ENCODE peak calls at places on chromosomes 1 and 21, in four cellular contexts. Z is astrocyte of the spinal cord, E is Calu3, D is bronchial epithelial cell. R is an unnamed sample.
A peak's percentile ranks its signal among the peaks of the same experiment; 100 is the strongest.

GRCh38 chr1:27527223-27527856 is 37.4 kb upstream of the WASF2 start:
- DNase-seq in D (no peak), Z (peak; percentile 57), E (no peak), R (no peak)

GRCh38 chr1:29674625-29675326 is 438.5 kb downstream of the PTPRU start:
- DNase-seq in D (no peak), Z (no peak), E (no peak), R (no peak)

GRCh38 chr1:3902546-3902945 is 2.5 kb upstream of the C1orf174 start:
- DNase-seq in E (no peak), D (no peak), Z (no peak), R (no peak)

GRCh38 chr21:44927587-44928461 is 7.1 kb upstream of the ITGB2 start:
- DNase-seq in Z (peak; percentile 62), E (peak; percentile 57), D (peak; percentile 73), R (peak; percentile 44)

GRCh38 chr1:30191154-30191702 is 532.2 kb downstream of the MATN1 start:
- DNase-seq in E (no peak), D (peak; percentile 48), Z (peak; percentile 0), R (peak; percentile 8)

GRCh38 chr1:164801246-164801731 is 242.3 kb downstream of the PBX1 start:
- DNase-seq in D (no peak), Z (no peak), E (no peak), R (no peak)

GRCh38 chr1:54331843-54332688 is 74.1 kb downstream of the SSBP3 start:
- DNase-seq in E (no peak), D (no peak), Z (no peak), R (no peak)

GRCh38 chr1:30673395-30673794 is 50.0 kb downstream of the MATN1 start:
- DNase-seq in E (no peak), D (no peak), Z (no peak), R (no peak)

GRCh38 chr1:14143777-14144176 is 443.8 kb downstream of the PRDM2 start:
- DNase-seq in D (peak; percentile 14), Z (no peak), E (no peak), R (no peak)

GRCh38 chr1:8873001-8873400 is 5.5 kb downstream of the ENO1 start:
- DNase-seq in D (no peak), E (no peak), Z (no peak), R (no peak)

GRCh38 chr1:8870605-8871538 is 7.6 kb downstream of the ENO1 start:
- DNase-seq in E (no peak), Z (no peak), D (peak; percentile 73), R (no peak)

GRCh38 chr1:8871965-8872399 is 6.5 kb downstream of the ENO1 start:
- DNase-seq in Z (no peak), E (no peak), D (peak; percentile 38), R (peak; percentile 43)

GRCh38 chr1:8870118-8870517 is 8.4 kb downstream of the ENO1 start:
- DNase-seq in Z (no peak), D (no peak), E (no peak), R (no peak)

GRCh38 chr1:8871539-8871935 is 6.9 kb downstream of the ENO1 start:
- DNase-seq in D (peak; percentile 46), E (peak; percentile 35), Z (no peak), R (no peak)
- TF ChIP-seq CTCF in D (peak; percentile 52), E (no peak), Z (peak; percentile 40), R (peak; percentile 73)

GRCh38 chr1:112722601-112723510 is 7.7 kb upstream of the PPM1J start:
- DNase-seq in E (no peak), Z (no peak), D (no peak), R (peak; percentile 40)
- TF ChIP-seq CTCF in E (no peak), Z (no peak), D (no peak), R (peak; percentile 24)

GRCh38 chr1:94111879-94112278 is 9.1 kb downstream of the ABCA4 start:
- DNase-seq in E (no peak), Z (no peak), D (no peak), R (no peak)
- TF ChIP-seq CTCF in E (no peak), Z (no peak), D (no peak), R (no peak)

GRCh38 chr1:240094043-240094722 is 2.5 kb downstream of the FMN2 start:
- DNase-seq in Z (peak; percentile 27), E (no peak), D (no peak), R (no peak)

GRCh38 chr1:240091614-240092300 is at the start of gene FMN2:
- DNase-seq in E (peak; percentile 9), D (no peak), Z (peak; percentile 55), R (peak; percentile 55)

GRCh38 chr1:240093120-240093961 is 1.7 kb downstream of the FMN2 start:
- DNase-seq in E (no peak), D (no peak), Z (peak; percentile 56), R (no peak)

GRCh38 chr1:240091201-240091600 is 482 bp upstream of the FMN2 start:
- DNase-seq in D (no peak), E (no peak), Z (no peak), R (no peak)

GRCh38 chr1:240092301-240093119 is 827 bp downstream of the FMN2 start:
- DNase-seq in Z (peak; percentile 77), D (no peak), E (no peak), R (peak; percentile 60)
- TF ChIP-seq CTCF in Z (peak; percentile 50), D (no peak), E (no peak), R (peak; percentile 67)

GRCh38 chr1:169680377-169681019 is 30.9 kb downstream of the SELL start:
- DNase-seq in Z (no peak), D (no peak), E (no peak), R (no peak)

GRCh38 chr1:169682077-169682476 is 29.3 kb downstream of the SELL start:
- DNase-seq in D (no peak), Z (no peak), E (no peak), R (no peak)

GRCh38 chr1:169676001-169676400 is 35.4 kb downstream of the SELL start:
- DNase-seq in Z (peak; percentile 79), E (peak; percentile 61), D (peak; percentile 97), R (peak; percentile 5)

GRCh38 chr1:169681094-169681493 is 30.3 kb downstream of the SELL start:
- DNase-seq in D (no peak), Z (no peak), E (no peak), R (no peak)

GRCh38 chr1:169679692-169680091 is 31.7 kb downstream of the SELL start:
- DNase-seq in D (no peak), Z (no peak), E (no peak), R (no peak)
- TF ChIP-seq CTCF in D (no peak), Z (no peak), E (no peak), R (no peak)

DNA sequence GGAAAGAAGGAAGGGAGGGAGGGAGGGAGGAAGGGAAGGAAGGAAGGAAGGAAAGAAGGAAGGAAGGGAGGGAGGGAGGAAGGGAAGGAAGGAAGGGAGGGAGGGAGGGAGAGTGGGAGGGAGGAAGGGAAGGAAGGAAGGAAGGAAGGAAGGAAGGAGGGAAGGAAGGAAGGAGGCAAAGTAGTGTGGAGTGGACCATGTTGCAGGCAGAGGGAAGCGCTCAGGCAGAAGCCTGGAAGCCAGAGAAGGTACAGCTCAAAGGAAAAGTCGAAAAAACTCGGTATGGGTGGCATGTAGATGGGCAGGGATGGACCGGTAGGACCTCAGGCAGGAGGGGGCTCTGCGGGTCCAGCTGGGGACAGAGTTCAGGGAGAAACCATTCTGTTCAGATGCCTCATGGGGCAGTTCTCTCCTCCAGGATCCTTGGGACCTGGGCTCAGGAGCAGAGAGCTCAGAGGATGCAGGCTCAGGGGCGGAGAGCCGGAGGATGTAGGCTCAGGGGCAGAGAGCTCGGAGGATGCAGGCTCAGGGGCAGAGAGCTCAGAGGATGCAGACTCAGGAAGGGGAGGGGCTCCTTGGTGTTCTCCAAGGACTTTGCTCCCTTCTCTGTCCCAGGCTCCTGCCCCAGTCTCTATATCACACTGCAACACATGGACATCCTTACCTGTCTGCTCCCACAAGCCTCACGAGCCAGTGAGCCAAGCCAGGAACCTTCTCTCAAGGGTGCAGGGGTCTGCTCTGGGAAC is 13.6 kb upstream of the PADI3 start:
- DNase-seq in D (no peak), Z (no peak), E (no peak), R (no peak)
- TF ChIP-seq CTCF in D (no peak), Z (no peak), E (no peak), R (no peak)

GRCh38 chr1:218463194-218464156 is 118.3 kb downstream of the TGFB2 start:
- DNase-seq in E (no peak), Z (peak; percentile 81), D (peak; percentile 72), R (peak; percentile 63)
- TF ChIP-seq CTCF in E (no peak), Z (no peak), D (no peak), R (no peak)

GRCh38 chr21:45970674-45971486 is 10.7 kb upstream of the COL6A1 start:
- DNase-seq in E (peak; percentile 68), Z (no peak), D (no peak), R (no peak)
- TF ChIP-seq CTCF in E (peak; percentile 75), Z (peak; percentile 96), D (peak; percentile 83), R (peak; percentile 95)